ENCODE peak calls at places on chromosomes 13 and 19, in five cellular contexts. P is keratinocyte; W is astrocyte; Q is neural progenitor cell; S is CD4-positive, alpha-beta memory T cell. L is an unnamed sample.

GRCh38 chr13:97116754-97117153 is 105.4 kb upstream of the MBNL2 start:
- DNase-seq in P (no peak), W (peak; percentile 74), Q (no peak), S (no peak), L (no peak)

GRCh38 chr19:40458597-40458974 is 7.0 kb downstream of the BLVRB start:
- DNase-seq in P (no peak), W (no peak), Q (no peak), S (no peak), L (no peak)

GRCh38 chr13:65990684-65991083 is 1239.5 kb downstream of the PCDH9 start:
- DNase-seq in P (no peak), W (no peak), Q (no peak), S (no peak), L (no peak)

GRCh38 chr13:97268772-97269171 is 46.6 kb downstream of the MBNL2 start:
- DNase-seq in P (no peak), W (no peak), Q (no peak), S (no peak), L (no peak)

GRCh38 chr19:37991841-37992248 is 84.8 kb downstream of the SIPA1L3 start:
- DNase-seq in P (no peak), W (no peak), Q (no peak), S (no peak), L (no peak)

GRCh38 chr13:51422484-51422883 is 30.4 kb downstream of the INTS6 start:
- DNase-seq in P (no peak), W (no peak), Q (no peak), S (no peak), L (no peak)

GRCh38 chr13:94620286-94620896 is 18.7 kb downstream of the GPR180 start:
- DNase-seq in P (no peak), W (no peak), Q (peak; percentile 70), S (peak; percentile 7), L (no peak)

GRCh38 chr13:81395368-81395767 is 1054.4 kb upstream of the SPRY2 start:
- DNase-seq in P (no peak), W (no peak), Q (peak; percentile 59), S (no peak), L (no peak)

GRCh38 chr13:48505597-48506091 is 27.2 kb downstream of the RCBTB2 start:
- DNase-seq in P (no peak), W (no peak), Q (no peak), S (peak; percentile 80), L (no peak)

GRCh38 chr13:50374517-50374916 is 359.3 kb downstream of the KCNRG start:
- DNase-seq in P (no peak), W (no peak), Q (no peak), S (no peak), L (no peak)
- H3K4me1 ChIP-seq in P (no peaks in the 10 kb centered on the region), W (peaks cover 4% of the 10 kb centered on the region), Q (peaks cover 18% of the 10 kb centered on the region), S (peaks cover 3% of the 10 kb centered on the region), L (no peaks in the 10 kb centered on the region)

GRCh38 chr19:41935781-41936415 is 7.6 kb upstream of the ERFL start:
- DNase-seq in P (no peak), W (no peak), Q (no peak), S (no peak), L (no peak)

GRCh38 chr19:41933131-41933458 is 4.8 kb upstream of the ERFL start:
- DNase-seq in P (no peak), W (no peak), Q (no peak), S (no peak), L (no peak)

GRCh38 chr19:41936416-41936850 is 8.2 kb upstream of the ERFL start:
- DNase-seq in P (peak; percentile 52), W (no peak), Q (no peak), S (no peak), L (no peak)

GRCh38 chr19:41933693-41934426 is 5.6 kb upstream of the ERFL start:
- DNase-seq in P (no peak), W (no peak), Q (no peak), S (no peak), L (no peak)

GRCh38 chr19:41934849-41935374 is 6.7 kb upstream of the ERFL start:
- DNase-seq in P (no peak), W (no peak), Q (peak; percentile 88), S (peak; percentile 74), L (no peak)
- H3K4me1 ChIP-seq in P (peaks cover 15% of the 10 kb centered on the region), W (peaks cover 18% of the 10 kb centered on the region), Q (no peaks in the 10 kb centered on the region), S (peaks cover 37% of the 10 kb centered on the region), L (no peaks in the 10 kb centered on the region)

GRCh38 chr19:3690551-3691371 is 9.5 kb downstream of the PIP5K1C start:
- DNase-seq in P (no peak), W (no peak), Q (no peak), S (no peak), L (no peak)
- H3K4me1 ChIP-seq in P (peaks cover 6% of the 10 kb centered on the region), W (peaks cover 3% of the 10 kb centered on the region), Q (peaks cover 13% of the 10 kb centered on the region), S (peaks cover 30% of the 10 kb centered on the region), L (peaks cover 14% of the 10 kb centered on the region)

GRCh38 chr13:76885203-76886004 is 801 bp downstream of the KCTD12 start:
- DNase-seq in P (no peak), W (peak; percentile 57), Q (peak; percentile 79), S (peak; percentile 56), L (no peak)
- H3K4me1 ChIP-seq in P (peaks cover 59% of the 10 kb centered on the region), W (peaks cover 12% of the 10 kb centered on the region), Q (peaks cover 14% of the 10 kb centered on the region), S (peaks cover 17% of the 10 kb centered on the region), L (peaks cover 38% of the 10 kb centered on the region)

GRCh38 chr19:2207991-2208860 is 27.9 kb downstream of the PLEKHJ1 start:
- DNase-seq in P (no peak), W (peak; percentile 21), Q (peak; percentile 83), S (no peak), L (peak; percentile 12)

GRCh38 chr19:2210206-2210605 is 25.9 kb downstream of the PLEKHJ1 start:
- DNase-seq in P (no peak), W (no peak), Q (no peak), S (no peak), L (no peak)

GRCh38 chr19:2207008-2207407 is 29.1 kb downstream of the PLEKHJ1 start:
- DNase-seq in P (no peak), W (no peak), Q (no peak), S (no peak), L (no peak)

GRCh38 chr19:2209408-2209807 is 26.7 kb downstream of the PLEKHJ1 start:
- DNase-seq in P (no peak), W (no peak), Q (no peak), S (no peak), L (no peak)

DNA sequence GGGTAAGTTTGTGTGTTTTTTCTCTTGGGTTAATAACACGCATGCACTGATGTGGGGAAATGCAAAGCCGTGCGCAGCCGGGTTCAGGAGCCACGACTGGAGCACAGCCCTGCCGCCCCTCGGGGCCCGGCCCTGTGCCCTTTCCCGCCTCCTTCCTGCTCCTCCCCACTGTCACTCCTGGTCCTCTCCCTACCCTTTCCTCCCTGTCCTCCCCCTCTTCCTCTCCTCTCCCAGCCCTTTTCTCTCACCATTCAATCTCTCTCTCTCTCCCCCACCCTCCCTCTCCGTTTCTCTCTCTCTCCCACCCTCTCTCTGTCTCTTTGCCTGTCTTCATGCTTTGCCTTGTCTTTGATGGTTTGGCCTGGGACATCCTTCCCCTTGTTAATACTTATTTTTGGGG is 27.2 kb downstream of the PLEKHJ1 start:
- DNase-seq in P (no peak), W (no peak), Q (no peak), S (no peak), L (no peak)
- H3K4me1 ChIP-seq in P (peaks cover 36% of the 10 kb centered on the region), W (peaks cover 32% of the 10 kb centered on the region), Q (peaks cover 5% of the 10 kb centered on the region), S (no peaks in the 10 kb centered on the region), L (no peaks in the 10 kb centered on the region)

DNA sequence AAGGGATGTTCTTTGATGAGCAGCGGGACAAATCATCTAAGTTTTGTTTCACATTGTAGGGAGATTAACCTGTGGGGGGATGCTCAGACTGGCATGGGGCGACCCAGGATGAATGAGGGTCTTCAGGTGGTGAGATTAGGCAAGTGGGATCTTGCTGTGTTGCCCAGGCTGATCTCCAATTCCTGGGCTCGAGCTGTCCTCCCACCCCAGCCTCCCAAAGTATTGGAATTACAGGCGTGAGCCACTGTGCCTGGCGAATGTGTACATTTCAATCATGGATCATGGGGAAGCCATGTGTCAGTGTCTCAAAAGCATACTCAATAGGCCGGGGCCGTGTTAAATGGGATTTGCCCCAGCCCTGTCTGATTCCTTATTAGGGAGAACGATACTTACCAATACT is 8.1 kb downstream of the SLC25A42 start:
- DNase-seq in P (no peak), W (no peak), Q (no peak), S (no peak), L (no peak)
- H3K4me1 ChIP-seq in P (no peaks in the 10 kb centered on the region), W (no peaks in the 10 kb centered on the region), Q (no peaks in the 10 kb centered on the region), S (peaks cover 24% of the 10 kb centered on the region), L (peaks cover 9% of the 10 kb centered on the region)